ENCODE peak calls at places on chromosomes 13 and 19, in six cellular contexts. P is K562, V is ovary, H is stomach, Q is HepG2, K is transverse colon. A is an unnamed sample.

GRCh38 chr19:9912551-9913236 is 23.6 kb downstream of the OLFM2 start:
- DNase-seq in H (no peak), P (no peak), Q (no peak), K (no peak), V (no peak), A (no peak)

GRCh38 chr13:80251403-80251802 is 89.5 kb downstream of the SPRY2 start:
- DNase-seq in K (no peak), Q (no peak), V (no peak), P (peak), H (no peak), A (peak)

GRCh38 chr13:66462187-66462586 is 767.9 kb downstream of the PCDH9 start:
- DNase-seq in K (no peak), H (no peak), V (no peak), Q (no peak), P (no peak), A (no peak)

GRCh38 chr13:74103196-74103595 is 31.0 kb downstream of the KLF12 start:
- DNase-seq in P (no peak), H (no peak), K (no peak), V (no peak), Q (no peak), A (no peak)

GRCh38 chr19:24099829-24100228 is 12.8 kb downstream of the ZNF254 start:
- DNase-seq in K (no peak), Q (no peak), P (no peak), V (no peak), H (no peak), A (no peak)

GRCh38 chr19:15304140-15304705 is 28.1 kb downstream of the BRD4 start:
- DNase-seq in P (no peak), K (no peak), H (no peak), V (no peak), Q (peak), A (no peak)

GRCh38 chr19:39542198-39542597 is 2.2 kb upstream of the EID2 start:
- DNase-seq in V (no peak), K (no peak), Q (no peak), H (no peak), P (no peak), A (no peak)

GRCh38 chr13:45833242-45833641 is 18.3 kb downstream of the SIAH3 start:
- DNase-seq in H (no peak), V (no peak), Q (no peak), P (no peak), K (no peak), A (no peak)

GRCh38 chr19:15144046-15144646 is 36.9 kb downstream of the SYDE1 start:
- DNase-seq in H (no peak), V (no peak), P (no peak), K (no peak), Q (no peak), A (no peak)

GRCh38 chr13:31945202-31945978 is 86.2 kb upstream of the FRY start:
- DNase-seq in P (peak), H (peak), Q (no peak), K (peak), V (no peak), A (peak)

GRCh38 chr19:6236310-6237291 is 43.2 kb downstream of the MLLT1 start:
- DNase-seq in V (no peak), K (peak), H (peak), P (no peak), Q (no peak), A (no peak)

GRCh38 chr13:99086869-99087129 is 108.9 kb upstream of the DOCK9 start:
- DNase-seq in H (no peak), Q (no peak), K (peak), P (no peak), V (no peak), A (no peak)

GRCh38 chr19:18633321-18633720 is 3.5 kb upstream of the KLHL26 start:
- DNase-seq in P (no peak), K (peak), H (no peak), Q (no peak), V (no peak), A (no peak)

GRCh38 chr19:31537136-31537535 is 187.9 kb upstream of the TSHZ3 start:
- DNase-seq in P (no peak), Q (no peak), H (no peak), V (no peak), K (no peak), A (no peak)

GRCh38 chr19:33424181-33424580 is 50.7 kb downstream of the CEBPG start:
- DNase-seq in Q (no peak), P (no peak), H (no peak), V (no peak), K (no peak), A (no peak)

GRCh38 chr13:51058461-51059167 is 52.5 kb downstream of the C13orf42 start:
- DNase-seq in H (no peak), P (no peak), Q (no peak), K (no peak), V (no peak), A (no peak)

GRCh38 chr13:26698392-26699196 is 62.0 kb downstream of the GPR12 start:
- DNase-seq in P (peak), H (peak), V (peak), K (peak), Q (peak), A (peak)

GRCh38 chr19:55594996-55595530 is 4.3 kb downstream of the FIZ1 start:
- DNase-seq in P (no peak), V (no peak), Q (no peak), K (no peak), H (no peak), A (no peak)

GRCh38 chr13:113407531-113408393 is 43.8 kb upstream of the GRTP1 start:
- DNase-seq in K (no peak), V (no peak), H (no peak), P (no peak), Q (no peak), A (no peak)

GRCh38 chr19:2230029-2230531 is 6.0 kb downstream of the PLEKHJ1 start:
- DNase-seq in H (no peak), Q (no peak), K (no peak), V (no peak), P (no peak), A (no peak)

GRCh38 chr13:97401421-97401820 is 32.5 kb upstream of the RAP2A start:
- DNase-seq in P (no peak), V (no peak), K (no peak), Q (no peak), H (no peak), A (no peak)

GRCh38 chr13:84844473-84844872 is 954.7 kb downstream of the SLITRK6 start:
- DNase-seq in K (no peak), Q (peak), V (no peak), H (no peak), P (no peak), A (no peak)

GRCh38 chr13:67069117-67069767 is 160.9 kb downstream of the PCDH9 start:
- DNase-seq in Q (no peak), V (no peak), P (no peak), K (no peak), H (no peak), A (no peak)

GRCh38 chr19:40603071-40603718 is 2.0 kb downstream of the LTBP4 start:
- DNase-seq in H (no peak), Q (peak), P (peak), K (no peak), V (no peak), A (no peak)

GRCh38 chr19:40603719-40604646 is 2.8 kb downstream of the LTBP4 start:
- DNase-seq in V (peak), H (peak), Q (peak), K (peak), P (peak), A (peak)

GRCh38 chr19:40607311-40607871 is 6.2 kb downstream of the LTBP4 start:
- DNase-seq in Q (no peak), V (peak), H (peak), K (peak), P (peak), A (no peak)

GRCh38 chr19:40604647-40605200 is 3.6 kb downstream of the LTBP4 start:
- DNase-seq in P (peak), Q (no peak), V (peak), H (no peak), K (peak), A (no peak)

GRCh38 chr19:40605201-40605971 is 4.2 kb downstream of the LTBP4 start:
- DNase-seq in Q (peak), P (peak), H (peak), K (peak), V (peak), A (no peak)
- TF ChIP-seq POLR2A in Q (no peak), P (peak), H (no peak), K (peak), V (peak), A (no peak)

GRCh38 chr19:52959613-52960295 is 2.9 kb downstream of the ZNF816 start:
- DNase-seq in P (no peak), Q (no peak), V (no peak), K (no peak), H (no peak), A (no peak)
- TF ChIP-seq EP300 in P (no peak), Q (no peak), V (no peak), K (no peak), H (no peak), A (no peak)

GRCh38 chr13:44304433-44304725 is 69.2 kb upstream of the SERP2 start:
- DNase-seq in K (no peak), P (no peak), Q (no peak), V (no peak), H (no peak), A (no peak)

GRCh38 chr13:44305845-44306244 is 67.8 kb upstream of the SERP2 start:
- DNase-seq in Q (no peak), V (no peak), H (peak), P (no peak), K (no peak), A (no peak)

GRCh38 chr13:44306401-44307192 is 67.0 kb upstream of the SERP2 start:
- DNase-seq in P (no peak), K (peak), Q (no peak), V (peak), H (peak), A (peak)

GRCh38 chr13:44303681-44304432 is 69.8 kb upstream of the SERP2 start:
- DNase-seq in Q (no peak), P (no peak), K (peak), V (peak), H (peak), A (no peak)

GRCh38 chr13:44305216-44305615 is 68.4 kb upstream of the SERP2 start:
- DNase-seq in H (no peak), K (no peak), P (no peak), Q (no peak), V (no peak), A (no peak)
- H3K4me3 ChIP-seq in H (no peak), K (no peak), P (no peak), Q (no peak), V (no peak), A (no peak)

DNA sequence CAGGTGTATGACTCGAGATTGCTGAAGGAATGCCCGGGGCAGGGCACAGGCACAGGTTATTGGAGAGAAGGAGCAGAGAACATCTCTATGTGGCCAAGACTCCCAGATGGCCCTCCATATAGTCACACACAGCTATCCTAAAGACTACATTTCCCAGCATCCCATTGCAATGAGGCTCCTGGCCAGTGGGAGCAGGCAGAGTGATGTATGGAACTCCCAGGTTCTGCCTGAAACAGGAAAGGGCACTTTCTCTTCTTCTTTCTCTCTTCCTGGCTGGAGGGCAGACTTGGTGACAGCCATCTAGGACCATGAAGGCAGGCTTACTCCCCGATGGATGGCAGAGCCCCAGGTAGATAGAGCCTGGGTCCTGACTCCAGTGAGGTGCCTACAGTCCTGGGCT is 13.5 kb downstream of the PPP1R13L start:
- DNase-seq in P (peak), H (no peak), V (no peak), Q (peak), K (no peak), A (no peak)
- TF ChIP-seq POLR2A in P (no peak), H (no peak), V (no peak), Q (no peak), K (no peak), A (no peak)

GRCh38 chr19:41876847-41877489 is at the start of gene CD79A:
- DNase-seq in V (no peak), Q (no peak), H (no peak), K (peak), P (no peak), A (no peak)
- TF ChIP-seq EP300 in V (no peak), Q (no peak), H (no peak), K (no peak), P (no peak), A (no peak)

DNA sequence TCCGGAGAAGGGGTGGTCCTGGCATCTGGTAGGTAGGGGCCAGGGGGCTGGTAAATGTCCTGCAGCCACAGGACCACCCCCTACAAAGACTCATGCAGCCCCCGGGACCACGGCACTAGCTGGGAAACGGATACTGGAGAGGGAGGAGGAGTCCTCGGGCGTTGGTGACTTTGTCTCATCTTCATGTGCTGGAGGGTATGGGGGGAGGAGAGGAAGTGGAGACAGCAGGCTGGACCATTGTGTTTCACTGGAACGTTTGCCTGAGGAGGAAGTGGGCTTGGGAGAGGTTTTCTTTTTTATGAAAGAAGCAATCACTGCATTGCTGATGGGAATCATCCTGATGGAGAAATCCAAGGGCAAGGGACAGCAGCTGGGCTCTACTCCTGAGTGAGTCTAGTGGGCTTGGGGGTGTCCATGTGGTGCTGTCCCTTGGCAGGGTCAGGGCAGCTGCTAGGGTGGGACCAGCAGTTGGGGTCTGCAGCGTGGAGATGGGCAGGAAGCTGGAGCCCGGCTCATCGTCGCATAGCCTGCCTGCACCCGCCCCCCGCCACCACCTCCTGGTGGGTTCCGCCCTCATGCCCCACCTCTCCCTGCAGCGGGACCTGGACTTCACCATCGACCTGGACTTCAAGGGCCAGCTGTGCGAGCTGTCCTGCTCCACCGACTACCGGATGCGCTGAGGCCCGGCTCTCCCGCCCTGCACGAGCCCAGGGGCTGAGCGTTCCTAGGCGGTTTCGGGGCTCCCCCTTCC is 1.7 kb upstream of the ADM5 start:
- DNase-seq in V (no peak), K (no peak), P (no peak), H (no peak), Q (no peak), A (no peak)
- H3K4me3 ChIP-seq in V (no peak), K (no peak), P (no peak), H (no peak), Q (no peak), A (no peak)

GRCh38 chr13:25689539-25689938 is 317.8 kb downstream of the ATP8A2 start:
- DNase-seq in H (no peak), Q (no peak), V (no peak), K (no peak), P (no peak), A (no peak)
- TF ChIP-seq POLR2A in H (no peak), Q (no peak), V (no peak), K (no peak), P (no peak), A (no peak)

A was measured in tibial nerve.